ENCODE peak calls at places on chromosome 1, in four cellular contexts. Q is right atrium auricular region, I is left ventricle myocardium inferior, E is Caco-2. F is an unnamed sample. For H3K4me1, the result is how much of the 10 kb centered on the place peaks cover.

GRCh38 chr1:215567491-215568286 is 585 bp downstream of the KCTD3 start:
- DNase-seq in Q (no peak), I (peak), E (peak), F (no peak)

GRCh38 chr1:54826226-54826816 is 25.2 kb upstream of the TTC22 start:
- DNase-seq in Q (no peak), I (no peak), E (no peak), F (no peak)

GRCh38 chr1:119784127-119784781 is 15.5 kb upstream of the HMGCS2 start:
- DNase-seq in Q (peak), I (peak), E (no peak), F (no peak)

GRCh38 chr1:11059166-11059989 is 440 bp downstream of the SRM start:
- DNase-seq in Q (no peak), I (peak), E (peak), F (no peak)

GRCh38 chr1:56755911-56756310 is 63.3 kb downstream of the FYB2 start:
- DNase-seq in Q (no peak), I (no peak), E (no peak), F (no peak)

GRCh38 chr1:62906428-62906886 is 122.5 kb downstream of the ATG4C start:
- DNase-seq in Q (no peak), I (no peak), E (no peak), F (no peak)

GRCh38 chr1:29186252-29186651 is 4.6 kb upstream of the SRSF4 start:
- DNase-seq in Q (no peak), I (no peak), E (peak), F (no peak)

GRCh38 chr1:233075045-233075444 is 124.6 kb downstream of the NTPCR start:
- DNase-seq in Q (no peak), I (no peak), E (no peak), F (no peak)

GRCh38 chr1:192826791-192827477 is 18.1 kb downstream of the RGS2 start:
- DNase-seq in Q (no peak), I (no peak), E (peak), F (no peak)

GRCh38 chr1:167272375-167272957 is 51.8 kb downstream of the POU2F1 start:
- DNase-seq in Q (no peak), I (no peak), E (no peak), F (no peak)

GRCh38 chr1:114561333-114561732 is 20.1 kb downstream of the BCAS2 start:
- DNase-seq in Q (no peak), I (no peak), E (no peak), F (no peak)

GRCh38 chr1:63319069-63320023 is 3.0 kb upstream of the FOXD3 start:
- DNase-seq in Q (no peak), I (no peak), E (no peak), F (no peak)

GRCh38 chr1:40745180-40745579 is 38.4 kb upstream of the KCNQ4 start:
- DNase-seq in Q (no peak), I (no peak), E (no peak), F (no peak)

GRCh38 chr1:64421377-64421776 is 48.6 kb upstream of the CACHD1 start:
- DNase-seq in Q (no peak), I (no peak), E (no peak), F (no peak)

GRCh38 chr1:113891631-113892220 is 4.3 kb upstream of the BCL2L15 start:
- DNase-seq in Q (no peak), I (no peak), E (no peak), F (no peak)

GRCh38 chr1:183652547-183653467 is at the start of gene APOBEC4:
- DNase-seq in Q (no peak), I (no peak), E (no peak), F (no peak)

GRCh38 chr1:152481869-152482664 is 28.5 kb upstream of the LCE5A start:
- DNase-seq in Q (no peak), I (no peak), E (no peak), F (no peak)

GRCh38 chr1:198359024-198359653 is 181.3 kb downstream of the ATP6V1G3 start:
- DNase-seq in Q (no peak), I (no peak), E (no peak), F (no peak)

GRCh38 chr1:67162954-67163353 is 3.3 kb upstream of the IL23R start:
- DNase-seq in Q (no peak), I (no peak), E (no peak), F (no peak)

GRCh38 chr1:220113136-220113695 is 19.3 kb downstream of the IARS2 start:
- DNase-seq in Q (no peak), I (no peak), E (peak), F (no peak)

GRCh38 chr1:3575953-3576352 is 35.4 kb downstream of the MEGF6 start:
- DNase-seq in Q (no peak), I (no peak), E (no peak), F (no peak)

GRCh38 chr1:153375511-153375910 is at the start of gene S100A12:
- DNase-seq in Q (no peak), I (no peak), E (no peak), F (no peak)

GRCh38 chr1:41816061-41816460 is 102.7 kb downstream of the HIVEP3 start:
- DNase-seq in Q (no peak), I (no peak), E (no peak), F (no peak)

GRCh38 chr1:168725060-168725459 is 3.9 kb downstream of the DPT start:
- DNase-seq in Q (no peak), I (no peak), E (no peak), F (no peak)
- H3K4me1 ChIP-seq in Q (under half), I (under half), E (under half), F (under half)

DNA sequence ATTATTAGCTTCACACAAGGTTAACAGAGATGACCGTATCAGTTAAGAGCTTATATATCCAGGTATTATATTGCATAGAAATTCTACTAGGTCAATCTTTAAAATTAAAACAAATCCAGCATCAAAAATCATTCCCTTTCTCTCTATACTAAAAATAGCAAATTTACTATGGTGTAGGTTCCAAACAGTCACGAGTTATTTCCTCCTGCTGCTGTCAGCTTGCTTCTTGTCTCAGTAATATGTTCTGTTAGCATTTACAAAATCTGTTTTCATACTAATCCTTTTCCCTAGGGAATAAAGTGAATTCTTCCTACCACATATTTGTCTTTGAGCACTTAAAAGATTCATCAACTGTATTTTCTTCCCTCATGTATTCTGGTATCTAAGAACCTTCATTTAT is 2.5 kb downstream of the WDR26 start:
- DNase-seq in Q (no peak), I (no peak), E (no peak), F (no peak)
- H3K4me1 ChIP-seq in Q (under half), I (half or more), E (under half), F (under half)

GRCh38 chr1:27536767-27537166 is 46.8 kb upstream of the WASF2 start:
- DNase-seq in Q (no peak), I (peak), E (no peak), F (no peak)
- H3K4me1 ChIP-seq in Q (under half), I (half or more), E (under half), F (under half)

DNA sequence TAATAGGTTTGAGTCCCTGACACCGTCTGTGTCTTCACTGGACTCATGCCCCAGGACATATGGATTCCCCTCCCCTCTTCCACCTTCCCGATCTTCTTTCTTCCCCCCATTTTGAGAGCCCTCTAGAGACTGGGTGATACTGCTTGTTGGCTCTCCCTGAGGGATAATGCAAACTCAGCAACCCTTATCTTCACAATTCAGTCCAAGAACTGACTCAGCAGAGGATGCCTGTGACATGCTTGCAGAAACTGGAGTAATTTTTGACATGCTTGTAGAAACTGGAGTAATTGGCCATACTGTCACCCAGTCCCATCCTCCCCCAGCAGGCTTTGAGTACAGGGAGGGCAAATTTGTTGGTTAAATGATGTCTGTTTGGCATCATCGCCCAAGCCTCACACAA is 127.6 kb upstream of the CTTNBP2NL start:
- DNase-seq in Q (no peak), I (no peak), E (no peak), F (no peak)
- H3K4me1 ChIP-seq in Q (under half), I (half or more), E (under half), F (under half)

DNA sequence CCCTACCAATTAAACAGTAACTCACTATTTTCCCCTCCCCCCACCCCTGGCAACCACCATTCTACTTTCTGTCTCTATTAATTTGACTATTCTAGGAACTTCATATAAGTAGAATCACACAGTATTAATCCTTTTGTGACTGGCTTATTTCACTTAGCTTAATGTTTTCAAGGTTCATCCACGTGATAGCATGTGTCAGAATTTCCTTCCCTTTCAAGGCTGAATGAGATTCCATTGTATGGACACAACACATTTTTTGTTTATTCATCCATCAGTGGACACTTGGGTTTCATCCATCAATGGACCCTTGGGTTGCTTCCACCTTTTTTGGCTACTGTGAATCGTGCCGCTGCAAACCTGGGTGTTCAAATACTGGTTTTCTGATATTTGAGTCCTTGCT is 41.7 kb downstream of the EIF2D start:
- DNase-seq in Q (no peak), I (no peak), E (no peak), F (no peak)
- H3K4me1 ChIP-seq in Q (under half), I (under half), E (under half), F (under half)

GRCh38 chr1:43970911-43971310 is 1.1 kb downstream of the DPH2 start:
- DNase-seq in Q (no peak), I (no peak), E (no peak), F (no peak)
- H3K4me1 ChIP-seq in Q (under half), I (under half), E (under half), F (under half)

F was measured in iPS DF 6.9.